ENCODE peak calls at places on chromosomes 3 and 15, in four cellular contexts. One of them, this sample, is unnamed. For H3K4me1 and H3K27me3, the result is how much of the 10 kb centered on the place peaks cover.

GRCh38 chr15:41438206-41438605 is 21.3 kb downstream of the RTF1 start:
- DNase-seq in H9: no peak
- DNase-seq in ovary: no peak
- DNase-seq in spleen: no peak
- DNase-seq in this sample: no peak

GRCh38 chr15:85545185-85545584 is 164.8 kb downstream of the AKAP13 start:
- DNase-seq in H9: no peak
- DNase-seq in ovary: no peak
- DNase-seq in spleen: no peak
- DNase-seq in this sample: no peak

GRCh38 chr15:57591237-57591821 is 375 bp upstream of the MYZAP start:
- DNase-seq in H9: no peak
- DNase-seq in ovary: no peak
- DNase-seq in spleen: no peak
- DNase-seq in this sample: no peak

GRCh38 chr3:42900226-42900625 is 5.7 kb upstream of the ZNF662 start:
- DNase-seq in H9: no peak
- DNase-seq in ovary: no peak
- DNase-seq in spleen: no peak
- DNase-seq in this sample: no peak

GRCh38 chr15:42035362-42035761 is 14.5 kb upstream of the PLA2G4E start:
- DNase-seq in H9: peak
- DNase-seq in ovary: no peak
- DNase-seq in spleen: no peak
- DNase-seq in this sample: no peak

GRCh38 chr3:101725192-101725889 is 927 bp downstream of the CEP97 start:
- DNase-seq in H9: peak
- DNase-seq in ovary: peak
- DNase-seq in spleen: peak
- DNase-seq in this sample: no peak

GRCh38 chr3:172125963-172126403 is 86.6 kb downstream of the FNDC3B start:
- DNase-seq in H9: no peak
- DNase-seq in ovary: no peak
- DNase-seq in spleen: no peak
- DNase-seq in this sample: no peak

GRCh38 chr3:100603449-100603848 is 6.0 kb upstream of the ADGRG7 start:
- DNase-seq in H9: peak
- DNase-seq in ovary: no peak
- DNase-seq in spleen: no peak
- DNase-seq in this sample: no peak

GRCh38 chr15:23647001-23647295 is 719 bp downstream of the MAGEL2 start:
- DNase-seq in H9: no peak
- DNase-seq in ovary: no peak
- DNase-seq in spleen: no peak
- DNase-seq in this sample: no peak

GRCh38 chr3:107993771-107994170 is 97.1 kb downstream of the CD47 start:
- DNase-seq in H9: no peak
- DNase-seq in ovary: no peak
- DNase-seq in spleen: no peak
- DNase-seq in this sample: no peak

GRCh38 chr3:195154793-195155535 is 116.0 kb downstream of the XXYLT1 start:
- DNase-seq in H9: no peak
- DNase-seq in ovary: peak
- DNase-seq in spleen: peak
- DNase-seq in this sample: peak

GRCh38 chr3:43953814-43954241 is 263.1 kb downstream of the ABHD5 start:
- DNase-seq in H9: no peak
- DNase-seq in ovary: no peak
- DNase-seq in spleen: no peak
- DNase-seq in this sample: no peak

GRCh38 chr15:68014219-68014618 is 39.9 kb upstream of the PIAS1 start:
- DNase-seq in H9: no peak
- DNase-seq in ovary: no peak
- DNase-seq in spleen: no peak
- DNase-seq in this sample: no peak

GRCh38 chr15:52085289-52085688 is 27.3 kb downstream of the BCL2L10 start:
- DNase-seq in H9: no peak
- DNase-seq in ovary: no peak
- DNase-seq in spleen: no peak
- DNase-seq in this sample: no peak

GRCh38 chr3:196666001-196666867 is 26.7 kb downstream of the NRROS start:
- DNase-seq in H9: peak
- DNase-seq in ovary: no peak
- DNase-seq in spleen: no peak
- DNase-seq in this sample: no peak

GRCh38 chr3:152305075-152305474 is 36.3 kb downstream of the MBNL1 start:
- DNase-seq in H9: no peak
- DNase-seq in ovary: no peak
- DNase-seq in spleen: no peak
- DNase-seq in this sample: no peak

GRCh38 chr15:78177447-78177873 is 28.3 kb downstream of the IDH3A start:
- DNase-seq in H9: peak
- DNase-seq in ovary: peak
- DNase-seq in spleen: peak
- DNase-seq in this sample: no peak

GRCh38 chr3:121834079-121834730 is 655 bp downstream of the IQCB1 start:
- DNase-seq in H9: no peak
- DNase-seq in ovary: peak
- DNase-seq in spleen: no peak
- DNase-seq in this sample: no peak

GRCh38 chr15:39273805-39274411 is 307.0 kb upstream of the THBS1 start:
- DNase-seq in H9: no peak
- DNase-seq in ovary: no peak
- DNase-seq in spleen: no peak
- DNase-seq in this sample: no peak

GRCh38 chr3:190076601-190077444 is 43.9 kb downstream of the P3H2 start:
- DNase-seq in H9: no peak
- DNase-seq in ovary: no peak
- DNase-seq in spleen: no peak
- DNase-seq in this sample: no peak

GRCh38 chr3:24101676-24102168 is 156.6 kb downstream of the NR1D2 start:
- DNase-seq in H9: no peak
- DNase-seq in ovary: no peak
- DNase-seq in spleen: no peak
- DNase-seq in this sample: no peak

GRCh38 chr15:99085413-99086326 is 19.2 kb upstream of the SYNM start:
- DNase-seq in H9: no peak
- DNase-seq in ovary: no peak
- DNase-seq in spleen: no peak
- DNase-seq in this sample: no peak

GRCh38 chr3:17431004-17431403 is 311.4 kb downstream of the TBC1D5 start:
- DNase-seq in H9: no peak
- DNase-seq in ovary: no peak
- DNase-seq in spleen: no peak
- DNase-seq in this sample: no peak

GRCh38 chr3:49133226-49133951 is 539 bp upstream of the LAMB2 start:
- DNase-seq in H9: peak
- DNase-seq in ovary: peak
- DNase-seq in spleen: no peak
- DNase-seq in this sample: peak

GRCh38 chr3:181292984-181293383 is 303.4 kb upstream of the DNAJC19 start:
- DNase-seq in H9: no peak
- DNase-seq in ovary: no peak
- DNase-seq in spleen: no peak
- DNase-seq in this sample: no peak

GRCh38 chr3:124034809-124035152 is 42.9 kb upstream of the ROPN1 start:
- DNase-seq in H9: no peak
- DNase-seq in ovary: no peak
- DNase-seq in spleen: no peak
- DNase-seq in this sample: no peak

GRCh38 chr3:124033360-124034015 is 41.6 kb upstream of the ROPN1 start:
- DNase-seq in H9: peak
- DNase-seq in ovary: peak
- DNase-seq in spleen: peak
- DNase-seq in this sample: peak

GRCh38 chr3:124035463-124036121 is 43.7 kb upstream of the ROPN1 start:
- DNase-seq in H9: no peak
- DNase-seq in ovary: no peak
- DNase-seq in spleen: no peak
- DNase-seq in this sample: no peak

GRCh38 chr3:124034016-124034808 is 42.3 kb upstream of the ROPN1 start:
- DNase-seq in H9: peak
- DNase-seq in ovary: peak
- DNase-seq in spleen: peak
- DNase-seq in this sample: peak

DNA sequence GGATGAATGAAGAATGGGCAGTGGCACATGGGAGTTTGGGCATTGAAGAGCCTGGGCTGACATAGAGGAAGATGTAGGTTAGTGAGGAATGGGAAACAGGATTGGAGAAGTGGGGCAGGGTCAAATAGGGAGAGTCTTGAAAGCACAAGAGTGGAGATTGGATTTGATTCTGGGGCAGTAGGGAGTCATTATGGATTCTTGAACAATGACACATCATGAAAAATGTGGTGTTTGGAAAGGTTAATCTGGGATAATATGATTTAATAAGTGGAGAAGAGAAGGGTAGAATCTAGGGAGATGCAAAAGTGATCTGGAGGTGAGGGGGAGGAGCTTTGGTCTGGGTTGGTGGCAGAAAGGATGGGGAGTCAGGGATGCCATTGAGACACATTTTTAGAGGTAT is 45.4 kb upstream of the ROPN1 start:
- DNase-seq in H9: no peak
- DNase-seq in ovary: no peak
- DNase-seq in spleen: no peak
- DNase-seq in this sample: no peak
- H3K4me1 ChIP-seq in H9: under half
- H3K4me1 ChIP-seq in ovary: under half
- H3K4me1 ChIP-seq in spleen: under half
- H3K4me1 ChIP-seq in this sample: under half

GRCh38 chr15:89749526-89749925 is 1.5 kb downstream of the MESP1 start:
- DNase-seq in H9: no peak
- DNase-seq in ovary: no peak
- DNase-seq in spleen: no peak
- DNase-seq in this sample: no peak
- H3K27me3 ChIP-seq in H9: under half
- H3K27me3 ChIP-seq in ovary: under half
- H3K27me3 ChIP-seq in spleen: under half
- H3K27me3 ChIP-seq in this sample: under half

GRCh38 chr3:126344380-126345041 is 12.7 kb downstream of the KLF15 start:
- DNase-seq in H9: peak
- DNase-seq in ovary: peak
- DNase-seq in spleen: peak
- DNase-seq in this sample: peak
- H3K4me1 ChIP-seq in H9: under half
- H3K4me1 ChIP-seq in ovary: under half
- H3K4me1 ChIP-seq in spleen: under half
- H3K4me1 ChIP-seq in this sample: under half

GRCh38 chr3:128999104-128999503 is 2.0 kb upstream of the EFCC1 start:
- DNase-seq in H9: no peak
- DNase-seq in ovary: no peak
- DNase-seq in spleen: no peak
- DNase-seq in this sample: no peak

GRCh38 chr3:129000742-129001100 is 383 bp upstream of the EFCC1 start:
- DNase-seq in H9: peak
- DNase-seq in ovary: no peak
- DNase-seq in spleen: no peak
- DNase-seq in this sample: no peak

GRCh38 chr3:129002573-129003569 is 1.8 kb downstream of the EFCC1 start:
- DNase-seq in H9: no peak
- DNase-seq in ovary: no peak
- DNase-seq in spleen: no peak
- DNase-seq in this sample: no peak

GRCh38 chr3:129001817-129002572 is 891 bp downstream of the EFCC1 start:
- DNase-seq in H9: no peak
- DNase-seq in ovary: no peak
- DNase-seq in spleen: no peak
- DNase-seq in this sample: no peak

DNA sequence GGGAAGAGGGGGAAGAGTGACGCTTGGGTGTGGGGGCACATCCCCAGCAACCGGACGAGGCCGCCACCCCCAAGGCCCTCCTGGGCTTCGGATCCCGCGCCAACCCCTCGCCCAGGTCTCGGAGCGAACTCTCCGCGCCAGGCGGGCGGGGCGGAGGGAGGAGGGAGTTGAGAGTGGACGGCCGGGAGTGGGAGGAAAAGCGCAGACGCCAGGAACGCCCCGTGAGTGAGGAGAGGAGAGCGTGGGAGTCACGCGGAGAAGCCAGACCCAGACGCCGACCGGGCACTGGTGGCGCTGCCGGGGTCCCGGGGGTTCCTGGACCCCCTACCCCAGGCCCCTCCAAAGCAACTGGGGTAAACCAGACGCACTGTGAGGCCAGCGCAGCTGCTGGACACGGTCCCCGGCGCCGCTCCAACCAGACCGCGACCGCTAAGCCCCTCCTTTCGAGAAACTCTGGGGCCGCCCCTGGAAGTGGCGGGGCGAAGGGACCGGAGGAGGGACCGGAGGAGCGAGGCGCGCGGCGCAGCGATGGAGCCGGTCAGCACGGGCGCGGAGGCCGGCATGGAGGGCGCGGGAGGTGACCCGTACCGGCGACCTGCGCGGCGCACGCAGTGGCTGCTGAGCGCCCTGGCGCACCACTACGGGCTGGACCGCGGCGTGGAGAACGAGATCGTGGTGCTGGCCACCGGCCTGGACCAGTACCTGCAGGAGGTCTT is at the start of gene EFCC1:
- DNase-seq in H9: peak
- DNase-seq in ovary: peak
- DNase-seq in spleen: no peak
- DNase-seq in this sample: peak
- H3K27me3 ChIP-seq in H9: half or more
- H3K27me3 ChIP-seq in ovary: under half
- H3K27me3 ChIP-seq in spleen: half or more
- H3K27me3 ChIP-seq in this sample: under half

DNA sequence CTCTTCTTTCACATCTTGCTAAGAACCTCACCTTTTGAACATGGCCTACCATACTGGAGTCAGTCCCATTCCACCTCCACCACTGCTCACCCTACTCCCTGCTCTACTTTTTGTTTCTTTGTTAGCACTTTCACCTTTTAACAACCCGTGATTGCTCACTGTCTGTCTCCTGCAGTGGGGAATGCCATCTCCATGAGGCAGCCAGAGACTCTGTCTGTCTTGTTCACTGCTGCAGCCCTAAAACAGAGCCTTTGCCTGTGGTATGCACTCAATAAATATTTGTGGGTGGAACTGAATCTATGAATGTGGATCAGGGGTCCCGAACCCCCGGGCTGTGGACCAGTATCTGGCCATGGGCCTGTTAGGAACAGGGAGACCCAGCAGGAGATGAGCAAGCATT is 16.5 kb upstream of the TLE3 start:
- DNase-seq in H9: no peak
- DNase-seq in ovary: no peak
- DNase-seq in spleen: no peak
- DNase-seq in this sample: no peak
- H3K4me1 ChIP-seq in H9: under half
- H3K4me1 ChIP-seq in ovary: under half
- H3K4me1 ChIP-seq in spleen: under half
- H3K4me1 ChIP-seq in this sample: under half